ENCODE peak calls at places on chromosome 21, in ten cellular contexts. Z is K562, E is SK-N-SH, Q is stomach, L is endothelial cell of umbilical vein, I is esophagus muscularis mucosa, P is H1, B is transverse colon, T is sigmoid colon, V is HCT116. X is an unnamed sample.

GRCh38 chr21:46355161-46356004 is 31.4 kb downstream of the PCNT start:
- DNase-seq in I (no peak), Z (no peak), B (no peak), Q (no peak), P (no peak), T (no peak), E (no peak), L (no peak), V (no peak), X (no peak)

GRCh38 chr21:27466175-27466574 is 499.3 kb upstream of the ADAMTS5 start:
- DNase-seq in B (no peak), I (no peak), Q (no peak), P (no peak), V (no peak), L (no peak), E (no peak), T (no peak), Z (no peak), X (no peak)

GRCh38 chr21:46559291-46559983 is 45.4 kb downstream of the S100B start:
- DNase-seq in Z (no peak), V (no peak), I (peak; percentile 87), B (no peak), L (peak; percentile 58), T (peak; percentile 38), E (no peak), P (peak; percentile 41), Q (peak; percentile 25), X (peak; percentile 59)

GRCh38 chr21:27740084-27740483 is 773.2 kb upstream of the ADAMTS5 start:
- DNase-seq in V (no peak), I (no peak), B (no peak), P (no peak), L (no peak), Z (no peak), E (no peak), T (no peak), Q (no peak), X (no peak)

GRCh38 chr21:42544544-42544943 is 30.9 kb downstream of the SLC37A1 start:
- DNase-seq in Q (no peak), V (no peak), E (no peak), B (no peak), P (no peak), I (no peak), L (no peak), T (peak; percentile 27), Z (peak; percentile 69), X (no peak)

GRCh38 chr21:41480086-41480690 is 27.8 kb downstream of the TMPRSS2 start:
- DNase-seq in Z (no peak), P (no peak), V (no peak), L (no peak), T (no peak), E (no peak), I (no peak), B (peak; percentile 67), Q (peak; percentile 86), X (peak; percentile 55)

GRCh38 chr21:22174746-22175145 is 1176.5 kb downstream of the NCAM2 start:
- DNase-seq in T (no peak), P (no peak), L (no peak), E (no peak), I (no peak), Q (no peak), V (no peak), Z (no peak), B (no peak), X (no peak)

GRCh38 chr21:35191128-35191527 is 142.0 kb upstream of the RUNX1 start:
- DNase-seq in Q (no peak), E (no peak), I (no peak), L (no peak), V (no peak), Z (no peak), T (no peak), B (no peak), P (no peak), X (no peak)

GRCh38 chr21:18411565-18411964 is 8.0 kb upstream of the TMPRSS15 start:
- DNase-seq in V (no peak), L (no peak), P (no peak), B (no peak), T (no peak), E (no peak), I (no peak), Q (no peak), Z (no peak), X (no peak)

GRCh38 chr21:35573472-35574389 is 486.6 kb downstream of the SETD4 start:
- DNase-seq in E (no peak), T (no peak), Z (no peak), L (no peak), Q (no peak), V (no peak), I (no peak), P (no peak), B (no peak), X (no peak)

GRCh38 chr21:46185717-46186116 is 1.5 kb upstream of the SPATC1L start:
- DNase-seq in E (no peak), P (no peak), I (peak; percentile 55), Z (peak; percentile 6), Q (no peak), L (no peak), B (no peak), V (no peak), T (no peak), X (no peak)

GRCh38 chr21:25855591-25855990 is 120.8 kb downstream of the GABPA start:
- DNase-seq in T (no peak), E (no peak), V (no peak), I (no peak), P (no peak), L (peak; percentile 55), Q (no peak), B (no peak), Z (no peak), X (no peak)

DNA sequence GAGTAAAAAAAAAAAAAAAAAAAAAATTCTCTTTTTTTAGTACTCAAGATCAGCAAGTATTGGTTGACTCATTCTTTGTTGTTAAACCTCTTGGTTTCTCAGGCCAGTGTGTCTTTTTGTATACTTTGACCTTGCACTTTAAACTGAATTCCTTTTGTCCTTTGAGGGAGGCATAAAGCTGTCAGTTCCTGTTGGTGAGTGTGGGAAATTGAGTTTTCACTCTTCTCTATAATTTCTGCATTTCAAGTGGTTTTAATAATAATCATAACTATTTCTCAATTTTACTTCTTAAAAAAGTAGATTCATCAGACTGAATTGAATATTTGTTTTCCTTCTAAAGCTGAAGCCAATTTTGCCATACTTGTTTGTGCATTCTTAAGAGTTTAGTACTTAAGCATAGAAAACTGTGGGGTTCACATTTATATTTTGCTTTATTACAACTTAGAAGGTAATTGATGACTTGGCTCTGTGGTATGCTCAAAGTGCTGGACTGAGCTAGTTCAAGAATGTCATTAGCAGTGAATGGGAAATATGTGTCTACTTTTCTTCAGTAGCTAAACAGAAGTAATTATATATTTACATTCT is 43.4 kb downstream of the ITSN1 start:
- DNase-seq in P (no peak), L (peak; percentile 82), E (no peak), V (no peak), I (no peak), T (no peak), Q (no peak), Z (no peak), B (no peak), X (no peak)
- H3K4me1 ChIP-seq in P (peaks cover 21% of the 10 kb centered on the region), L (peaks cover 44% of the 10 kb centered on the region), E (peaks cover 39% of the 10 kb centered on the region), V (peaks cover 54% of the 10 kb centered on the region), I (peaks cover 52% of the 10 kb centered on the region), T (peaks cover 32% of the 10 kb centered on the region), Q (peaks cover 64% of the 10 kb centered on the region), Z (peaks cover 17% of the 10 kb centered on the region), B (peaks cover 36% of the 10 kb centered on the region), X (peaks cover 21% of the 10 kb centered on the region)

GRCh38 chr21:45033791-45034555 is 40.4 kb upstream of the ADARB1 start:
- DNase-seq in B (no peak), E (no peak), V (no peak), Q (no peak), T (peak; percentile 78), Z (no peak), P (no peak), L (no peak), I (no peak), X (peak; percentile 67)
- TF ChIP-seq POLR2AphosphoS5 in B (peak; percentile 47), E (no peak), V (no peak), Q (no peak), T (no peak), Z (no peak), P (no peak), L (no peak), I (peak; percentile 62), X (peak; percentile 43)

GRCh38 chr21:37413553-37414291 is 47.1 kb downstream of the DYRK1A start:
- DNase-seq in P (no peak), I (no peak), Z (no peak), E (no peak), L (no peak), B (no peak), V (no peak), Q (no peak), T (no peak), X (no peak)
- H3K4me1 ChIP-seq in P (peaks cover 5% of the 10 kb centered on the region), I (peaks cover 98% of the 10 kb centered on the region), Z (peaks cover 51% of the 10 kb centered on the region), E (peaks cover 21% of the 10 kb centered on the region), L (no peaks in the 10 kb centered on the region), B (peaks cover 92% of the 10 kb centered on the region), V (peaks cover 4% of the 10 kb centered on the region), Q (peaks cover 89% of the 10 kb centered on the region), T (peaks cover 59% of the 10 kb centered on the region), X (peaks cover 46% of the 10 kb centered on the region)

DNA sequence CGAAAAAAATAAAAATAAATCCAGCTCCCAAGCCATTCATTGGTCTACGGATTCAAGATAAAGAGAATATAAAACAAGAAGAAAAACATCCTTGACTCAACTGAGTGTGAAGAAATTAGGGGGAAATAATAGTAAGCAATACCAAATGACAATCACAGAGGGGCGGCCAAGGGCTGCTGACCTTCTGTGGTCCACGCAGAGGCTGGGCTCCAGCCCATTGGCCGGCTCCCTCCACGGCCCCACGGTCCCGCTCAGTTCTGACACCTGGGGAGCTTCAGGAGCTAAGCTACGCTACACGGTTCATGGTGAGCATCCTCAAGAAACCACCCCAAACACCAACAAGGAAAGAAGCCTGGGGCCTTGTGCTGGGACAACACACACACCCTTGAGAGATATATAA is 400 bp upstream of the KRTAP10-12 start:
- DNase-seq in P (no peak), E (peak; percentile 21), Z (no peak), B (no peak), Q (no peak), I (no peak), T (no peak), L (no peak), V (no peak), X (no peak)
- TF ChIP-seq POLR2AphosphoS5 in P (no peak), E (no peak), Z (no peak), B (no peak), Q (no peak), I (no peak), T (no peak), L (no peak), V (no peak), X (no peak)